ENCODE peak calls at places on chromosomes 4 and X, in six cellular contexts. J, S, B, R, W and E are unnamed samples.
A peak's percentile ranks its signal among the peaks of the same experiment; 100 is the strongest.

GRCh38 chrX:1354036-1355019 is 17.7 kb downstream of the IL3RA start:
- DNase-seq in J (no peak), S (no peak), B (no peak), R (no peak), W (no peak), E (no peak)

GRCh38 chrX:22105231-22105630 is 73.1 kb downstream of the PHEX start:
- DNase-seq in J (peak; percentile 39), S (no peak), B (peak; percentile 55), R (no peak), W (no peak), E (no peak)

GRCh38 chr4:3227878-3228675 is 20.9 kb upstream of the MSANTD1 start:
- DNase-seq in J (no peak), S (no peak), B (peak; percentile 21), R (no peak), W (no peak), E (no peak)

GRCh38 chrX:4320436-4320947 is 607.0 kb upstream of the PRKX start:
- DNase-seq in J (peak; percentile 66), S (no peak), B (no peak), R (no peak), W (no peak), E (no peak)

GRCh38 chrX:109886122-109886761 is 116.7 kb upstream of the TMEM164 start:
- DNase-seq in J (peak; percentile 39), S (peak; percentile 44), B (peak; percentile 63), R (peak; percentile 21), W (peak; percentile 38), E (peak; percentile 48)

GRCh38 chr4:47469951-47470350 is 6.4 kb upstream of the COMMD8 start:
- DNase-seq in J (no peak), S (no peak), B (peak; percentile 71), R (no peak), W (no peak), E (peak; percentile 20)

GRCh38 chrX:18617351-18617750 is 54.6 kb downstream of the RS1 start:
- DNase-seq in J (peak; percentile 13), S (no peak), B (peak; percentile 76), R (peak; percentile 5), W (no peak), E (peak; percentile 50)

GRCh38 chrX:111728096-111728495 is 47.1 kb downstream of the ALG13 start:
- DNase-seq in J (no peak), S (no peak), B (peak; percentile 26), R (no peak), W (no peak), E (no peak)

GRCh38 chr4:7760706-7761105 is 179.0 kb downstream of the AFAP1 start:
- DNase-seq in J (no peak), S (no peak), B (no peak), R (no peak), W (no peak), E (no peak)

GRCh38 chr4:8922481-8922880 is 50.8 kb upstream of the HMX1 start:
- DNase-seq in J (no peak), S (no peak), B (no peak), R (no peak), W (no peak), E (no peak)

GRCh38 chr4:52659722-52660261 is 691 bp upstream of the USP46 start:
- DNase-seq in J (peak; percentile 37), S (peak; percentile 57), B (no peak), R (peak; percentile 14), W (no peak), E (peak; percentile 60)

GRCh38 chr4:10762541-10762940 is 78.0 kb upstream of the CLNK start:
- DNase-seq in J (peak; percentile 90), S (no peak), B (peak; percentile 91), R (peak; percentile 18), W (no peak), E (peak; percentile 85)

GRCh38 chrX:69988955-69989394 is 60.8 kb downstream of the AWAT2 start:
- DNase-seq in J (peak; percentile 18), S (no peak), B (no peak), R (no peak), W (no peak), E (no peak)

GRCh38 chr4:106502106-106502699 is 133.6 kb upstream of the GIMD1 start:
- DNase-seq in J (peak; percentile 90), S (peak; percentile 80), B (peak; percentile 55), R (peak; percentile 56), W (peak; percentile 68), E (peak; percentile 61)

GRCh38 chr4:165301833-165302232 is 25.6 kb upstream of the MSMO1 start:
- DNase-seq in J (no peak), S (no peak), B (peak; percentile 54), R (no peak), W (no peak), E (peak; percentile 71)

GRCh38 chr4:24404281-24404680 is 180.1 kb downstream of the DHX15 start:
- DNase-seq in J (no peak), S (no peak), B (peak; percentile 44), R (no peak), W (no peak), E (no peak)

GRCh38 chr4:104829761-104830160 is 316.9 kb upstream of the TET2 start:
- DNase-seq in J (peak; percentile 6), S (no peak), B (no peak), R (no peak), W (no peak), E (no peak)

GRCh38 chr4:20698382-20698781 is 1.9 kb upstream of the PACRGL start:
- DNase-seq in J (no peak), S (no peak), B (no peak), R (no peak), W (no peak), E (peak; percentile 11)

GRCh38 chrX:118356154-118356701 is 10.3 kb downstream of the WDR44 start:
- DNase-seq in J (no peak), S (no peak), B (no peak), R (no peak), W (no peak), E (no peak)

GRCh38 chrX:85620466-85620865 is 241.0 kb upstream of the POF1B start:
- DNase-seq in J (peak; percentile 61), S (no peak), B (no peak), R (no peak), W (no peak), E (no peak)

GRCh38 chr4:141275834-141276233 is 55.1 kb downstream of the ZNF330 start:
- DNase-seq in J (peak; percentile 36), S (no peak), B (peak; percentile 94), R (no peak), W (no peak), E (peak; percentile 31)

GRCh38 chr4:8185280-8185679 is 13.8 kb upstream of the SH3TC1 start:
- DNase-seq in J (no peak), S (no peak), B (peak; percentile 84), R (no peak), W (no peak), E (peak; percentile 81)

GRCh38 chr4:150367326-150367725 is 214.6 kb upstream of the MAB21L2 start:
- DNase-seq in J (peak; percentile 17), S (peak; percentile 54), B (no peak), R (peak; percentile 29), W (peak; percentile 42), E (no peak)

GRCh38 chr4:150375025-150375424 is 206.9 kb upstream of the MAB21L2 start:
- DNase-seq in J (no peak), S (no peak), B (no peak), R (no peak), W (no peak), E (no peak)

GRCh38 chr4:150369434-150370141 is 212.4 kb upstream of the MAB21L2 start:
- DNase-seq in J (no peak), S (no peak), B (no peak), R (no peak), W (no peak), E (no peak)

GRCh38 chr4:150368667-150369066 is 213.3 kb upstream of the MAB21L2 start:
- DNase-seq in J (no peak), S (no peak), B (peak; percentile 35), R (no peak), W (no peak), E (peak; percentile 27)

GRCh38 chr4:150371869-150372268 is 210.1 kb upstream of the MAB21L2 start:
- DNase-seq in J (no peak), S (no peak), B (no peak), R (no peak), W (no peak), E (no peak)
- H2BK15ac ChIP-seq in J (no peak overlapping the region), S (no peak overlapping the region), B (no peak overlapping the region), R (no peak overlapping the region), W (no peak overlapping the region), E (no peak overlapping the region)

GRCh38 chr4:108146819-108147218 is 21.9 kb downstream of the LEF1 start:
- DNase-seq in J (peak; percentile 80), S (no peak), B (no peak), R (no peak), W (peak; percentile 47), E (no peak)

GRCh38 chr4:108142870-108143269 is 25.9 kb downstream of the LEF1 start:
- DNase-seq in J (no peak), S (no peak), B (no peak), R (no peak), W (no peak), E (no peak)

GRCh38 chr4:108146346-108146745 is 22.4 kb downstream of the LEF1 start:
- DNase-seq in J (no peak), S (no peak), B (no peak), R (no peak), W (no peak), E (no peak)

GRCh38 chr4:108143515-108143914 is 25.2 kb downstream of the LEF1 start:
- DNase-seq in J (no peak), S (no peak), B (no peak), R (no peak), W (no peak), E (no peak)

GRCh38 chr4:108144451-108144850 is 24.3 kb downstream of the LEF1 start:
- DNase-seq in J (no peak), S (no peak), B (no peak), R (no peak), W (no peak), E (no peak)
- H3K4me2 ChIP-seq in J (no peak overlapping the region), S (no peak overlapping the region), B (no peak overlapping the region), R (no peak overlapping the region), W (no peak overlapping the region), E (no peak overlapping the region)

DNA sequence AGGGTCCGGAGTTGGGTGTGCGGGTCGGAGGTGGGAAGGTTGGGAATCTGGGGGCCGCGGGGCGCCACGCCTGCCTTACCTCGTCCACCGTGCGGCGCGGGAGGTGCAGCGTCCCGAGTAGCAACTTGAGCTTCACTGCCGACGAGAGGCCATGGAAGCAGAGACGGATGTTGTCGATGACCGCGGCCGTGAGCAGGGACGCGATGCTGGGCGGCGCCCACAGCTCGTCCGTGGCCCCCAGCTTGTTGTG is 178 bp downstream of the NELFA start:
- DNase-seq in J (no peak), S (no peak), B (no peak), R (no peak), W (no peak), E (no peak)
- H2BK5ac ChIP-seq in J (peak overlapping the region; percentile 97), S (peak overlapping the region; percentile 99), B (peak overlapping the region; percentile 95), R (peak overlapping the region; percentile 80), W (no peak overlapping the region), E (peak overlapping the region; percentile 100)

DNA sequence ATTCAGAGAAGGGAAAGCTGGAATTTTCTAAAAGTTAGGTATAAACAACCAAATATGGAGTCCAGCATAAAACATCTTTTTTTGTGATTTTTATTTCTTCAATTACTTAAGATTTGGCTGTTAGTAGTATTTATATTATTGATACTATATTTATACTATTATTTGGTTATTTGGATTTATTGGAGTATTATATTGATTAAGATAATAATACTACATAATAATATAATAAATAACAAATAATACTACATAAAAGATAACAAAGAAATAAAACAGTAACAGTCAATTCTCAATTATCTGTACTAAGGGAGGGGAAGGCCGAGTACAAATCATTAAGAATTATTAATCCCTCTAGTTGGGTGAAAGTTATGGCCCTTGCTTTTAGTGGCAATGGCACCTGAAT is 66.0 kb upstream of the IRF2 start:
- DNase-seq in J (no peak), S (no peak), B (no peak), R (no peak), W (no peak), E (no peak)
- H2BK15ac ChIP-seq in J (no peak overlapping the region), S (no peak overlapping the region), B (no peak overlapping the region), R (no peak overlapping the region), W (no peak overlapping the region), E (no peak overlapping the region)

GRCh38 chrX:108270280-108270679 is 167.9 kb downstream of the COL4A6 start:
- DNase-seq in J (no peak), S (no peak), B (no peak), R (no peak), W (no peak), E (peak; percentile 7)
- H3K4me2 ChIP-seq in J (no peak overlapping the region), S (no peak overlapping the region), B (no peak overlapping the region), R (no peak overlapping the region), W (no peak overlapping the region), E (no peak overlapping the region)